ENCODE peak calls at places on chromosomes 12 and 14, in nine cellular contexts. C is DND-41; N is small intestine; E is ascending aorta; Q is heart left ventricle; O is CD4-positive, CD25-positive, alpha-beta regulatory T cell; R is testis; A is upper lobe of right lung; L is BE2C. Y is an unnamed sample.

GRCh38 chr14:99774526-99775307 is 18.5 kb upstream of the EML1 start:
- DNase-seq in C (no peak), Q (no peak), A (no peak), R (peak), L (peak), E (no peak), N (no peak), O (no peak), Y (no peak)

GRCh38 chr12:67593041-67593870 is 55.3 kb upstream of the DYRK2 start:
- DNase-seq in N (peak), L (no peak), O (peak), E (no peak), R (no peak), C (no peak), A (no peak), Q (no peak), Y (no peak)

GRCh38 chr12:85016423-85016822 is 19.7 kb downstream of the TSPAN19 start:
- DNase-seq in N (no peak), A (no peak), E (no peak), O (no peak), Q (no peak), R (no peak), C (no peak), L (peak), Y (no peak)

GRCh38 chr12:109714141-109714912 is 702 bp downstream of the FAM222A start:
- DNase-seq in Q (peak), N (peak), O (peak), E (no peak), A (peak), R (peak), L (peak), C (peak), Y (peak)

GRCh38 chr14:95464524-95464923 is 51.9 kb downstream of the SYNE3 start:
- DNase-seq in A (no peak), C (peak), O (peak), R (no peak), Q (no peak), N (no peak), E (no peak), L (no peak), Y (peak)

GRCh38 chr12:93827669-93828068 is 150.5 kb downstream of the CRADD start:
- DNase-seq in N (no peak), Q (no peak), A (no peak), R (no peak), L (no peak), C (no peak), O (no peak), E (no peak), Y (no peak)

GRCh38 chr12:117018276-117018675 is 80.9 kb downstream of the TESC start:
- DNase-seq in A (no peak), L (no peak), C (no peak), R (no peak), Q (no peak), N (no peak), O (no peak), E (no peak), Y (no peak)

GRCh38 chr14:94823556-94824341 is 53.8 kb upstream of the GSC start:
- DNase-seq in C (peak), Q (no peak), N (no peak), L (no peak), O (no peak), E (no peak), R (no peak), A (no peak), Y (no peak)

GRCh38 chr12:49902399-49903350 is 1.0 kb downstream of the FAIM2 start:
- DNase-seq in E (no peak), N (no peak), Q (no peak), C (no peak), L (peak), A (no peak), R (no peak), O (no peak), Y (peak)

GRCh38 chr14:102823546-102823945 is 46.3 kb downstream of the TRAF3 start:
- DNase-seq in E (no peak), O (no peak), C (no peak), A (no peak), L (no peak), R (no peak), N (no peak), Q (no peak), Y (no peak)
- H3K4me3 ChIP-seq in E (no peak), O (no peak), C (no peak), A (no peak), L (no peak), R (no peak), N (no peak), Q (no peak), Y (no peak)

DNA sequence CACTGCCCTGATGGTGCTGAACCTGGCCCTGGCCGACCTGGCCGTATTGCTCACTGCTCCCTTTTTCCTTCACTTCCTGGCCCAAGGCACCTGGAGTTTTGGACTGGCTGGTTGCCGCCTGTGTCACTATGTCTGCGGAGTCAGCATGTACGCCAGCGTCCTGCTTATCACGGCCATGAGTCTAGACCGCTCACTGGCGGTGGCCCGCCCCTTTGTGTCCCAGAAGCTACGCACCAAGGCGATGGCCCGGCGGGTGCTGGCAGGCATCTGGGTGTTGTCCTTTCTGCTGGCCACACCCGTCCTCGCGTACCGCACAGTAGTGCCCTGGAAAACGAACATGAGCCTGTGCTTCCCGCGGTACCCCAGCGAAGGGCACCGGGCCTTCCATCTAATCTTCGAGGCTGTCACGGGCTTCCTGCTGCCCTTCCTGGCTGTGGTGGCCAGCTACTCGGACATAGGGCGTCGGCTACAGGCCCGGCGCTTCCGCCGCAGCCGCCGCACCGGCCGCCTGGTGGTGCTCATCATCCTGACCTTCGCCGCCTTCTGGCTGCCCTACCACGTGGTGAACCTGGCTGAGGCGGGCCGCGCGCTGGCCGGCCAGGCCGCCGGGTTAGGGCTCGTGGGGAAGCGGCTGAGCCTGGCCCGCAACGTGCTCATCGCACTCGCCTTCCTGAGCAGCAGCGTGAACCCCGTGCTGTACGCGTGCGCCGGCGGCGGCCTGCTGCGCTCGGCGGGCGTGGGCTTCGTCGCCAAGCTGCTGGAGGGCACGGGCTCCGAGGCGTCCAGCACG is 4.7 kb downstream of the LTB4R start:
- DNase-seq in O (no peak), Q (peak), R (peak), L (peak), C (no peak), N (peak), E (no peak), A (peak), Y (peak)
- H3K4me3 ChIP-seq in O (no peak), Q (peak), R (no peak), L (no peak), C (no peak), N (no peak), E (no peak), A (no peak), Y (no peak)

GRCh38 chr14:103529383-103530365 is 678 bp downstream of the TRMT61A start:
- DNase-seq in N (no peak), Q (no peak), A (no peak), L (no peak), C (no peak), O (no peak), R (no peak), E (no peak), Y (peak)

GRCh38 chr14:103527408-103528157 is 1.4 kb upstream of the TRMT61A start:
- DNase-seq in R (no peak), C (no peak), N (no peak), A (no peak), O (no peak), L (no peak), Q (no peak), E (no peak), Y (peak)

GRCh38 chr14:103526914-103527248 is 2.1 kb upstream of the TRMT61A start:
- DNase-seq in A (no peak), N (no peak), L (no peak), C (no peak), O (no peak), E (no peak), Q (no peak), R (no peak), Y (no peak)

GRCh38 chr14:103528512-103529382 is at the start of gene TRMT61A:
- DNase-seq in O (peak), C (peak), R (peak), Q (peak), E (peak), N (peak), L (peak), A (peak), Y (peak)

DNA sequence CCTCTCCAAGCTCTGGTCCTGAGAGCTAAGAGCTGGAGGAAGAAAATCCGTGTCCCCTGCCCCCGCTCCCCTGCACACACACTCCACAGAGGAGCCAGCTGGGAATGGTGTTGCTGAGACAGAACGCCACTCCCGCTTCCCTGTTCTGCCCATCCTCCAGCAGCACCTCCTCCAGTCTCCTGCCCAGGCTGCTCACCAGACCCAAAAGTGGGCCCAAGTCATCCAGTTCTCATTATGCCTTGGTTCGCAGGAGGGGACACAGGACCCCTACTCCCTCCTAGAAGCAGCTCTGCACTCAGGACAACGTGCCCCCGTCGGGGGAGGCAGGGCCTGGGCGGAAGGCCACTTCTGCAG is 861 bp upstream of the TRMT61A start:
- DNase-seq in R (peak), L (peak), N (peak), C (no peak), A (no peak), E (no peak), O (no peak), Q (no peak), Y (peak)
- H3K4me3 ChIP-seq in R (peak), L (peak), N (peak), C (peak), A (peak), E (peak), O (peak), Q (peak), Y (peak)

DNA sequence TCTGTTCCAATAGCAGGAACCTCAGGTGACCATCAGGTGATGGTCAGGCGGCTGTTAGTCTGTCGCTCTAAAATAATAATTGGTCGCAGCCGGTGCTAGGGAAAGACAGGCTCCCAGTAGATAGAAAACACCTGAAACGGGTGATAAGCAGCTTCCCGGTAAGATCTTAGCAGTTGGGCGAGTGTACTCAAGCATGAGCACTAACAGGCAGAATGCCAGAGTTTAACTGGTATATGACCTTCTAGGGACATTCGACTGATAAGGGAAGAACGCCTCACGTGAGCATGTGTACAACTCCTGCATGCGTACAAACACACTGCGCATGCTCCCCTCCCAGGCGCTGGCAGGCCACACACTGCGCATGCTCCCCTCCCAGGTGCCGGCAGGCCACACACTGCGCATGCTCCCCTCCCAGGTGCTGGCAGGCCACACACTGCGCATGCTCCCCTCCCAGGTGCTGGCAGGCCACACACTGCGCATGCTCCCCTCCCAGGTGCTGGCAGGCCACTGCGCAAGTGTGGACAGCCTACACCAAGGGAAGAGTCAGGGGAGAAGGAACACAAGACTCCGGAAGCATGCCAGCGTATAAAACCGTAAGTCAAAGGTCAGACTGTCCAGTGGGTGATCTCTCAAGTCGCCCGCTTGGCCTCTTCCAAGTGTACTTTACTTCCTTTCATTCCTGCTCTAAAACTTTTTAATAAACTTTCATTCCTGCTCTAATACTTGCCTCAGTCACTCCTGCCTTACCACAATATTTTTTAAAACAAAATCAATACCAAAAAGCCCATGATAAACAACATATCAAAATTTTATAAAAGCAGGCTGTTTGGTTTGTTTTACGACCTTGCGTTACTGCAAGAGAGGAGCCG is 24.5 kb downstream of the GPRC5D start:
- DNase-seq in L (peak), R (peak), N (peak), Q (peak), A (peak), O (peak), E (no peak), C (no peak), Y (peak)
- H3K4me3 ChIP-seq in L (peak), R (peak), N (peak), Q (peak), A (peak), O (peak), E (no peak), C (no peak), Y (peak)

DNA sequence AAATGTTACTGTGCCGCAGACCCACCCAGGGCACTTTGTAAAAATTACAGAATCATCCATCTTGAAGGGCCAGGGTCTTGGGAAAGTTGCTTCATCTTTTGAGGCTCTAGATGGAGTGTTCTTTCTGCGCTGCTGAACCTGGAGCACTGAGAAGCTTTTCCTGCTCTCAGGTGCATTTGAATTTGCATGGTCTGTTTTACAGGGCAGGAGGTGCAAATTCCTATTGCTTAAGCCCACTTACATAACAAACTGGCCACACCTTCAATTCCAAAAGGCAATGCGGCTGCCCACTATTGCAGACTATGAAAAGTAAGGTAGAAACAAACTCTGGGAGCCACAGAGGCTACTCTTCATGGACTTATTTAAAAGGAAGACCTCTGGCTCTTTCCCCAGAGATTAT is 254.8 kb downstream of the CACNA1C start:
- DNase-seq in L (no peak), C (no peak), Q (no peak), R (no peak), O (no peak), A (no peak), N (no peak), E (no peak), Y (no peak)
- H3K4me3 ChIP-seq in L (no peak), C (no peak), Q (no peak), R (no peak), O (no peak), A (no peak), N (no peak), E (no peak), Y (no peak)